ENCODE peak calls at places on chromosome 19, in five cellular contexts. B is colonic mucosa; M is stimulated activated CD4-positive, alpha-beta T cell treated with anti-CD3 and anti-CD28 coated beads, Interleukin-2, amount 100 ng/mL, for 48 hours; R is EH; E is islet precursor cell. F is an unnamed sample.

GRCh38 chr19:7916137-7916907 is 1.7 kb downstream of the TGFBR3L start:
- DNase-seq in B (no peak), M (peak; percentile 45), R (peak; percentile 45), E (peak; percentile 74), F (no peak)

GRCh38 chr19:12260861-12261260 is 33.8 kb downstream of the ZNF44 start:
- DNase-seq in B (no peak), M (no peak), R (no peak), E (no peak), F (no peak)

GRCh38 chr19:13104848-13105646 is 2.4 kb upstream of the LYL1 start:
- DNase-seq in B (no peak), M (no peak), R (no peak), E (no peak), F (no peak)

GRCh38 chr19:4376991-4377781 is 23.2 kb downstream of the SH3GL1 start:
- DNase-seq in B (no peak), M (no peak), R (peak; percentile 57), E (no peak), F (no peak)

GRCh38 chr19:19468424-19469050 is 46.8 kb downstream of the TSSK6 start:
- DNase-seq in B (no peak), M (no peak), R (peak; percentile 40), E (no peak), F (no peak)

GRCh38 chr19:50460161-50460765 is 16.0 kb upstream of the EMC10 start:
- DNase-seq in B (no peak), M (no peak), R (peak; percentile 16), E (peak; percentile 73), F (no peak)

GRCh38 chr19:10918359-10918758 is 10.1 kb downstream of the YIPF2 start:
- DNase-seq in B (no peak), M (no peak), R (no peak), E (no peak), F (no peak)

GRCh38 chr19:30817965-30818364 is 445.8 kb downstream of the ZNF536 start:
- DNase-seq in B (no peak), M (no peak), R (no peak), E (no peak), F (no peak)

GRCh38 chr19:11495481-11495880 is 10.2 kb downstream of the ZNF653 start:
- DNase-seq in B (no peak), M (no peak), R (no peak), E (no peak), F (no peak)

GRCh38 chr19:55674841-55675660 is at the start of gene EPN1:
- DNase-seq in B (peak; percentile 97), M (peak; percentile 93), R (peak; percentile 97), E (peak; percentile 98), F (peak; percentile 98)

GRCh38 chr19:50890422-50891252 is 17.4 kb downstream of the KLK2 start:
- DNase-seq in B (no peak), M (no peak), R (peak; percentile 8), E (no peak), F (no peak)

GRCh38 chr19:29540128-29540527 is 14.3 kb downstream of the VSTM2B start:
- DNase-seq in B (no peak), M (no peak), R (no peak), E (peak; percentile 17), F (peak; percentile 66)

GRCh38 chr19:43525836-43526771 is 897 bp downstream of the ETHE1 start:
- DNase-seq in B (peak; percentile 87), M (peak; percentile 19), R (peak; percentile 38), E (peak; percentile 72), F (no peak)

GRCh38 chr19:3269972-3270667 is 45.7 kb downstream of the CELF5 start:
- DNase-seq in B (no peak), M (no peak), R (no peak), E (no peak), F (no peak)

GRCh38 chr19:38665950-38666661 is 18.7 kb downstream of the ACTN4 start:
- DNase-seq in B (no peak), M (no peak), R (peak; percentile 99), E (peak; percentile 96), F (no peak)

GRCh38 chr19:10001899-10002298 is 8.4 kb downstream of the COL5A3 start:
- DNase-seq in B (peak; percentile 74), M (no peak), R (peak; percentile 45), E (no peak), F (no peak)

GRCh38 chr19:10871711-10872550 is 578 bp downstream of the CARM1 start:
- DNase-seq in B (peak; percentile 60), M (peak; percentile 15), R (no peak), E (no peak), F (no peak)

GRCh38 chr19:47661161-47661560 is 52.1 kb upstream of the EHD2 start:
- DNase-seq in B (no peak), M (no peak), R (no peak), E (no peak), F (no peak)

GRCh38 chr19:5338661-5339469 is 1.7 kb downstream of the PTPRS start:
- DNase-seq in B (no peak), M (no peak), R (no peak), E (peak; percentile 61), F (no peak)

GRCh38 chr19:1363599-1363998 is 20.1 kb upstream of the NDUFS7 start:
- DNase-seq in B (no peak), M (no peak), R (no peak), E (no peak), F (no peak)

GRCh38 chr19:3325451-3325850 is 40.9 kb upstream of the NFIC start:
- DNase-seq in B (no peak), M (no peak), R (no peak), E (no peak), F (no peak)

GRCh38 chr19:48696353-48697010 is 711 bp downstream of the FUT2 start:
- DNase-seq in B (peak; percentile 46), M (no peak), R (peak; percentile 18), E (peak; percentile 73), F (no peak)

GRCh38 chr19:19459707-19460251 is 54.3 kb downstream of the GATAD2A start:
- DNase-seq in B (no peak), M (peak; percentile 52), R (peak; percentile 87), E (no peak), F (peak; percentile 88)